ENCODE peak calls at places on chromosomes 6 and 20, in seven cellular contexts. J is foreskin fibroblast; V is LoVo; T is fibroblast of the aortic adventitia; A is CD8-positive, alpha-beta T cell; R is H7; Z is GDM1. H is an unnamed sample.

GRCh38 chr6:52887912-52888535 is 21.5 kb downstream of the GSTA3 start:
- DNase-seq in J (peak), V (no peak), T (no peak), A (no peak), R (no peak), Z (no peak), H (no peak)

GRCh38 chr6:151502499-151502898 is 8.7 kb downstream of the CCDC170 start:
- DNase-seq in J (peak), V (peak), T (peak), A (no peak), R (no peak), Z (no peak), H (no peak)

GRCh38 chr6:26211963-26212362 is 124.7 kb downstream of the HFE start:
- DNase-seq in J (no peak), V (no peak), T (no peak), A (no peak), R (no peak), Z (no peak), H (no peak)

GRCh38 chr6:36033935-36034334 is 6.3 kb downstream of the MAPK14 start:
- DNase-seq in J (peak), V (no peak), T (peak), A (peak), R (no peak), Z (no peak), H (no peak)

GRCh38 chr20:20192366-20192765 is 140.0 kb downstream of the CFAP61 start:
- DNase-seq in J (no peak), V (no peak), T (no peak), A (no peak), R (no peak), Z (no peak), H (no peak)

GRCh38 chr6:136524936-136525413 is 25.2 kb downstream of the MAP7 start:
- DNase-seq in J (no peak), V (no peak), T (no peak), A (no peak), R (no peak), Z (peak), H (no peak)

GRCh38 chr20:32440758-32441078 is 82.6 kb downstream of the ASXL1 start:
- DNase-seq in J (no peak), V (no peak), T (no peak), A (no peak), R (peak), Z (no peak), H (no peak)

GRCh38 chr20:3808141-3808479 is 12.0 kb downstream of the CDC25B start:
- DNase-seq in J (peak), V (peak), T (peak), A (no peak), R (no peak), Z (no peak), H (no peak)

GRCh38 chr6:11188161-11188915 is 44.1 kb downstream of the NEDD9 start:
- DNase-seq in J (peak), V (no peak), T (no peak), A (no peak), R (no peak), Z (no peak), H (no peak)

GRCh38 chr20:38747495-38748096 is 664 bp upstream of the ACTR5 start:
- DNase-seq in J (no peak), V (no peak), T (no peak), A (no peak), R (no peak), Z (no peak), H (no peak)

GRCh38 chr20:33359399-33360261 is 41.7 kb downstream of the CDK5RAP1 start:
- DNase-seq in J (no peak), V (no peak), T (no peak), A (no peak), R (no peak), Z (no peak), H (no peak)

GRCh38 chr6:52605610-52606185 is 28.8 kb upstream of the TRAM2 start:
- DNase-seq in J (no peak), V (no peak), T (no peak), A (no peak), R (no peak), Z (no peak), H (no peak)

GRCh38 chr6:21228411-21228810 is 365.1 kb upstream of the SOX4 start:
- DNase-seq in J (peak), V (no peak), T (no peak), A (no peak), R (no peak), Z (no peak), H (no peak)

GRCh38 chr20:34824861-34825529 is 456 bp downstream of the NCOA6 start:
- DNase-seq in J (peak), V (peak), T (peak), A (peak), R (peak), Z (peak), H (peak)

H was measured in naive B cell.